ENCODE peak calls at places on chromosome 20, in nine cellular contexts. N, O, F, L, I, S, C, T and R are unnamed samples.
A peak's percentile ranks its signal among the peaks of the same experiment; 100 is the strongest.

GRCh38 chr20:59802471-59803221 is 130.8 kb downstream of the SYCP2 start:
- DNase-seq in N (no peak), O (no peak), F (no peak), L (no peak), I (no peak), S (no peak), C (no peak), T (no peak), R (no peak)

GRCh38 chr20:62891111-62891510 is 29.5 kb upstream of the TCFL5 start:
- DNase-seq in N (no peak), O (no peak), F (no peak), L (no peak), I (peak; percentile 65), S (no peak), C (no peak), T (no peak), R (peak; percentile 98)

GRCh38 chr20:50191566-50192363 is 1.1 kb downstream of the CEBPB start:
- DNase-seq in N (peak; percentile 58), O (no peak), F (peak; percentile 68), L (no peak), I (peak; percentile 72), S (no peak), C (peak; percentile 80), T (no peak), R (peak; percentile 95)

GRCh38 chr20:62235001-62235776 is 3.1 kb upstream of the OSBPL2 start:
- DNase-seq in N (no peak), O (no peak), F (peak; percentile 77), L (no peak), I (no peak), S (no peak), C (no peak), T (no peak), R (peak; percentile 60)

GRCh38 chr20:11993886-11994466 is 76.3 kb downstream of the BTBD3 start:
- DNase-seq in N (no peak), O (no peak), F (no peak), L (no peak), I (no peak), S (no peak), C (no peak), T (no peak), R (peak; percentile 59)

GRCh38 chr20:37357481-37358365 is 11.8 kb downstream of the SRC start:
- DNase-seq in N (no peak), O (peak; percentile 48), F (no peak), L (no peak), I (no peak), S (no peak), C (peak; percentile 65), T (no peak), R (peak; percentile 44)

GRCh38 chr20:41180599-41181333 is 43.4 kb downstream of the PLCG1 start:
- DNase-seq in N (no peak), O (peak; percentile 48), F (no peak), L (no peak), I (no peak), S (no peak), C (no peak), T (no peak), R (no peak)

GRCh38 chr20:34388000-34388399 is 24.9 kb downstream of the ITCH start:
- DNase-seq in N (no peak), O (no peak), F (no peak), L (no peak), I (no peak), S (no peak), C (no peak), T (no peak), R (no peak)

GRCh38 chr20:60297649-60298048 is 339.4 kb downstream of the CDH26 start:
- DNase-seq in N (no peak), O (no peak), F (no peak), L (no peak), I (no peak), S (no peak), C (no peak), T (no peak), R (no peak)

GRCh38 chr20:967796-968742 is 34.0 kb downstream of the RSPO4 start:
- DNase-seq in N (peak; percentile 33), O (no peak), F (no peak), L (no peak), I (peak; percentile 11), S (peak; percentile 91), C (no peak), T (no peak), R (peak; percentile 40)

GRCh38 chr20:47296950-47297349 is 59.5 kb downstream of the ZMYND8 start:
- DNase-seq in N (peak; percentile 34), O (peak; percentile 42), F (no peak), L (no peak), I (peak; percentile 23), S (no peak), C (no peak), T (no peak), R (no peak)
- H3K27ac ChIP-seq in N (no peak overlapping the region), O (no peak overlapping the region), F (no peak overlapping the region), L (no peak overlapping the region), I (no peak overlapping the region), S (no peak overlapping the region), C (no peak overlapping the region), T (no peak overlapping the region), R (no peak overlapping the region)

DNA sequence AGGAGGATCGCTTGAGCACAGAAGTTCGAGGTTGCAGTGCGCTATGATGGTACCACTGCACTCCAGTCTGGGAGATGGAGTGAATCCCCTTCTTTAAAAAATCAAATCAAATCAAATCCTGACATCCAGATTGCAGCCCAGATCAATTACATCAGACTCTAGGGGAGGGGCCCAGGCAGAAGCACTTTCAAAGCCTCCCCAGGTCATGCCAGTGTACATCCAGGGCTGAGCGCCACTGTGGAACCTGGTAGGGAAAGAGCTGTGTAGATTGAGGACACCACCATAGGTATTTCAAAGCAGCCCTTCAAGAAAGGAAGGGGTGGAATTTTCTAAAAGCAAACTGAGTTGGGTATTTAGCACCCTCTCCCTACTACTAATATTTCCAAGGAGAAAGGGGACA is 89.5 kb downstream of the PRND start:
- DNase-seq in N (no peak), O (no peak), F (peak; percentile 1), L (no peak), I (no peak), S (no peak), C (no peak), T (no peak), R (no peak)
- H3K4me1 ChIP-seq in N (peaks cover 10% of the 10 kb centered on the region), O (peaks cover 6% of the 10 kb centered on the region), F (peaks cover 5% of the 10 kb centered on the region), L (no peaks in the 10 kb centered on the region), I (peaks cover 76% of the 10 kb centered on the region), S (no peaks in the 10 kb centered on the region), C (peaks cover 64% of the 10 kb centered on the region), T (no peaks in the 10 kb centered on the region), R (no peaks in the 10 kb centered on the region)

DNA sequence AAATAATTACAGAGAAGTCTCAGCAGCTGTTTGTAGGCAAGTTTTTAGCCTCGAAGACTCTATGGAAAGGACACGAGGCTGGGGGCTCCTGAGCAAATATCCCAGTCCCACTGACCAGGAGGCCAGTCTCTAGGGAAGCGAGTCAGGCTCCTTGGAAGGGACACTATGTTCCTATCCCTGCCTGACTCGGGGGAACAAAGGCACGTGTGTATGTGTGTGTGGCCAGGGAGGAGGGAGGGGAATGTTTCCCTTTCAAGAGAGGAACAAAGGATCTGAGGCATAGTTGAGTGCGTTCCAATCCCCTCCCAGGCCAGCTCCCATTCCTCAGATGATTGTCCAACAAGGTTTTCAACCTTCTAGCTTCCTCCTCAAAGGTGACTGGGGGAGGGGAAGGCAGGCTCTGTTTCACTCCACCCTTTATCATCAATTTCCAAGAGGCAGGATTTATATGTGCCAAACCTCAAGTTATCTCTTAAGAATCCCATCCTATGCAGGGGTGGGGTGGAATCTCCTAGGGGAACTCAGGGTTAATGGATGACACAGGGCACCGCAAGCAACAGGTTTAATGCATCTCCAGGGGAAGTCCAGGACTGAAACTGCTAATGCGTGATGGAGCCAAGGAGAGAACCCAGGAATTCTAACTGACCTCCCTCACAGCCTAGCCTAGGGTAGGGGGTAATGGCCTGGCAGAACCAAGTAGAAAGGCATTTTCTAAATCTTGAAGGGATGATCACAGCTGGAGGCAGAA is 9.9 kb downstream of the BCL2L1 start:
- DNase-seq in N (peak; percentile 97), O (peak; percentile 96), F (peak; percentile 96), L (peak; percentile 82), I (no peak), S (peak; percentile 92), C (peak; percentile 80), T (peak; percentile 87), R (peak; percentile 76)
- H3K4me3 ChIP-seq in N (peak overlapping the region; percentile 59), O (peak overlapping the region; percentile 31), F (no peak overlapping the region), L (peak overlapping the region; percentile 65), I (no peak overlapping the region), S (peak overlapping the region; percentile 5), C (peak overlapping the region; percentile 34), T (peak overlapping the region; percentile 18), R (no peak overlapping the region)

GRCh38 chr20:6740096-6740495 is 27.4 kb upstream of the BMP2 start:
- DNase-seq in N (no peak), O (no peak), F (no peak), L (no peak), I (no peak), S (no peak), C (no peak), T (no peak), R (no peak)

GRCh38 chr20:6733965-6734364 is 33.5 kb upstream of the BMP2 start:
- DNase-seq in N (no peak), O (no peak), F (no peak), L (no peak), I (no peak), S (no peak), C (no peak), T (no peak), R (no peak)

GRCh38 chr20:6731951-6732580 is 35.4 kb upstream of the BMP2 start:
- DNase-seq in N (no peak), O (no peak), F (peak; percentile 34), L (no peak), I (no peak), S (no peak), C (peak; percentile 66), T (no peak), R (no peak)

GRCh38 chr20:6739406-6739805 is 28.1 kb upstream of the BMP2 start:
- DNase-seq in N (no peak), O (no peak), F (no peak), L (no peak), I (no peak), S (no peak), C (no peak), T (no peak), R (no peak)

GRCh38 chr20:6735913-6736845 is 31.3 kb upstream of the BMP2 start:
- DNase-seq in N (no peak), O (no peak), F (no peak), L (no peak), I (no peak), S (no peak), C (no peak), T (no peak), R (no peak)
- H3K27ac ChIP-seq in N (no peak overlapping the region), O (peak overlapping the region; percentile 34), F (peak overlapping the region; percentile 14), L (peak overlapping the region; percentile 47), I (no peak overlapping the region), S (no peak overlapping the region), C (peak overlapping the region; percentile 69), T (peak overlapping the region; percentile 51), R (no peak overlapping the region)

DNA sequence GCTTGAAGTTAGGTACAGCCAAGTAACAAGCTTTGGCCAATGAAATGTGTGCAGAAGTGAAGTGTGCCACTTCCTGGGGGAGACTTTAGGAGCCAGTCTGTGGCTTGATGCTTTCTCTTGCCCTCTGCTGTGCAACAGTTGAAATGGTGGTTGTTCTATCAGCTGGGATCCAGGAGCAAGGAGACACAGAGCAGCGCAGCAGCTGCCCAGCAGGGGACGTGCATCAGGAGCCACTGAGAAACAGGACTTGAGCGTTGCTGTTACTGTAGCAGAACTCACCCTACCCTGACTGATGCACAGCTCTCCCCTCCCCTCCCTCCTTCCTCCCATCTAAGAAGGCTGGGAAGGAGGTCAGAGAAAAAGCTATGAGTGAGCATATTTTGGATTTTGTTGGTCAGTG is 18.9 kb upstream of the CCN5 start:
- DNase-seq in N (no peak), O (peak; percentile 45), F (no peak), L (no peak), I (no peak), S (no peak), C (no peak), T (no peak), R (no peak)
- H3K4me1 ChIP-seq in N (peaks cover 20% of the 10 kb centered on the region), O (peaks cover 54% of the 10 kb centered on the region), F (no peaks in the 10 kb centered on the region), L (peaks cover 71% of the 10 kb centered on the region), I (no peaks in the 10 kb centered on the region), S (peaks cover 25% of the 10 kb centered on the region), C (peaks cover 23% of the 10 kb centered on the region), T (peaks cover 10% of the 10 kb centered on the region), R (peaks cover 19% of the 10 kb centered on the region)

GRCh38 chr20:47506335-47506734 is 4.6 kb downstream of the NCOA3 start:
- DNase-seq in N (peak; percentile 85), O (no peak), F (no peak), L (no peak), I (no peak), S (no peak), C (no peak), T (no peak), R (no peak)
- H3K4me3 ChIP-seq in N (peak overlapping the region; percentile 31), O (no peak overlapping the region), F (no peak overlapping the region), L (no peak overlapping the region), I (no peak overlapping the region), S (no peak overlapping the region), C (no peak overlapping the region), T (no peak overlapping the region), R (no peak overlapping the region)